ENCODE peak calls at places on chromosome 5, in eight cellular contexts. G is AG04450, A is Panc1, B is psoas muscle, T is endothelial cell of umbilical vein, S is HCT116, O is stomach, V is heart left ventricle. Q is an unnamed sample. For H3K9me3, the result is how much of the 10 kb centered on the place peaks cover.

GRCh38 chr5:25614466-25614865 is 969.7 kb upstream of the CDH10 start:
- DNase-seq in G (no peak), A (no peak), B (no peak), T (no peak), S (no peak), O (no peak), V (no peak), Q (no peak)

GRCh38 chr5:172773481-172774469 is 2.8 kb upstream of the DUSP1 start:
- DNase-seq in G (no peak), A (no peak), B (no peak), T (no peak), S (no peak), O (no peak), V (no peak), Q (no peak)

GRCh38 chr5:170473642-170474041 is 30.2 kb upstream of the KCNIP1 start:
- DNase-seq in G (no peak), A (no peak), B (no peak), T (no peak), S (no peak), O (no peak), V (no peak), Q (no peak)

GRCh38 chr5:159412284-159413046 is 82.2 kb upstream of the IL12B start:
- DNase-seq in G (no peak), A (no peak), B (no peak), T (no peak), S (no peak), O (peak), V (no peak), Q (no peak)

GRCh38 chr5:125065114-125065513 is 318.7 kb upstream of the ZNF608 start:
- DNase-seq in G (no peak), A (no peak), B (no peak), T (no peak), S (no peak), O (no peak), V (no peak), Q (no peak)

GRCh38 chr5:72543365-72543764 is 36.2 kb upstream of the ZNF366 start:
- DNase-seq in G (no peak), A (no peak), B (no peak), T (no peak), S (no peak), O (no peak), V (no peak), Q (no peak)

GRCh38 chr5:60287174-60287771 is 393.7 kb upstream of the PDE4D start:
- DNase-seq in G (no peak), A (peak), B (no peak), T (peak), S (peak), O (peak), V (no peak), Q (no peak)

GRCh38 chr5:57501414-57502321 is 19.1 kb upstream of the ACTBL2 start:
- DNase-seq in G (no peak), A (no peak), B (no peak), T (peak), S (no peak), O (no peak), V (peak), Q (no peak)

GRCh38 chr5:154368041-154368800 is 77.6 kb upstream of the SAP30L start:
- DNase-seq in G (peak), A (peak), B (no peak), T (peak), S (peak), O (no peak), V (peak), Q (peak)

GRCh38 chr5:7392401-7393024 is 3.4 kb upstream of the ADCY2 start:
- DNase-seq in G (no peak), A (no peak), B (no peak), T (no peak), S (no peak), O (no peak), V (no peak), Q (no peak)

GRCh38 chr5:74231697-74232096 is 408.8 kb downstream of the ENC1 start:
- DNase-seq in G (no peak), A (no peak), B (no peak), T (no peak), S (no peak), O (no peak), V (no peak), Q (no peak)

GRCh38 chr5:136686192-136686872 is 321.0 kb upstream of the TRPC7 start:
- DNase-seq in G (no peak), A (peak), B (no peak), T (peak), S (no peak), O (no peak), V (no peak), Q (no peak)

GRCh38 chr5:10452768-10453331 is 11.2 kb downstream of the ROPN1L start:
- DNase-seq in G (peak), A (peak), B (no peak), T (peak), S (peak), O (no peak), V (no peak), Q (no peak)

GRCh38 chr5:148209151-148209550 is 6.3 kb downstream of the SPINK6 start:
- DNase-seq in G (no peak), A (no peak), B (no peak), T (no peak), S (no peak), O (peak), V (no peak), Q (no peak)

GRCh38 chr5:17315710-17316221 is 98.3 kb downstream of the BASP1 start:
- DNase-seq in G (peak), A (no peak), B (no peak), T (no peak), S (no peak), O (no peak), V (no peak), Q (no peak)

GRCh38 chr5:24364711-24365110 is 280.1 kb downstream of the CDH10 start:
- DNase-seq in G (no peak), A (no peak), B (no peak), T (no peak), S (no peak), O (no peak), V (no peak), Q (no peak)

GRCh38 chr5:174045470-174046025 is at the start of gene NSG2:
- DNase-seq in G (peak), A (peak), B (peak), T (peak), S (peak), O (peak), V (peak), Q (peak)

GRCh38 chr5:181163487-181164075 is 16.2 kb downstream of the OR2V2 start:
- DNase-seq in G (no peak), A (no peak), B (no peak), T (no peak), S (no peak), O (no peak), V (no peak), Q (no peak)

GRCh38 chr5:24633705-24634325 is 11.0 kb downstream of the CDH10 start:
- DNase-seq in G (no peak), A (peak), B (no peak), T (peak), S (peak), O (no peak), V (no peak), Q (no peak)

GRCh38 chr5:167688331-167688730 is 603.1 kb upstream of the WWC1 start:
- DNase-seq in G (no peak), A (no peak), B (no peak), T (no peak), S (no peak), O (no peak), V (no peak), Q (no peak)

GRCh38 chr5:153081385-153081784 is 409.1 kb upstream of the GRIA1 start:
- DNase-seq in G (no peak), A (no peak), B (no peak), T (no peak), S (no peak), O (no peak), V (no peak), Q (no peak)

GRCh38 chr5:140418862-140419520 is 17.4 kb downstream of the ANKHD1 start:
- DNase-seq in G (no peak), A (no peak), B (no peak), T (no peak), S (no peak), O (no peak), V (no peak), Q (no peak)

GRCh38 chr5:140420226-140420570 is 18.6 kb downstream of the ANKHD1 start:
- DNase-seq in G (no peak), A (no peak), B (no peak), T (no peak), S (no peak), O (no peak), V (no peak), Q (no peak)

GRCh38 chr5:140424135-140424534 is 22.5 kb downstream of the ANKHD1 start:
- DNase-seq in G (no peak), A (no peak), B (no peak), T (no peak), S (no peak), O (no peak), V (no peak), Q (no peak)

GRCh38 chr5:140423609-140424008 is 22.0 kb downstream of the ANKHD1 start:
- DNase-seq in G (no peak), A (no peak), B (no peak), T (no peak), S (no peak), O (no peak), V (no peak), Q (no peak)

GRCh38 chr5:140420665-140421361 is 19.2 kb downstream of the ANKHD1 start:
- DNase-seq in G (no peak), A (no peak), B (no peak), T (no peak), S (no peak), O (no peak), V (no peak), Q (no peak)
- H3K9me3 ChIP-seq in G (under half), A (under half), B (under half), T (under half), S (under half), O (under half), V (under half), Q (under half)

DNA sequence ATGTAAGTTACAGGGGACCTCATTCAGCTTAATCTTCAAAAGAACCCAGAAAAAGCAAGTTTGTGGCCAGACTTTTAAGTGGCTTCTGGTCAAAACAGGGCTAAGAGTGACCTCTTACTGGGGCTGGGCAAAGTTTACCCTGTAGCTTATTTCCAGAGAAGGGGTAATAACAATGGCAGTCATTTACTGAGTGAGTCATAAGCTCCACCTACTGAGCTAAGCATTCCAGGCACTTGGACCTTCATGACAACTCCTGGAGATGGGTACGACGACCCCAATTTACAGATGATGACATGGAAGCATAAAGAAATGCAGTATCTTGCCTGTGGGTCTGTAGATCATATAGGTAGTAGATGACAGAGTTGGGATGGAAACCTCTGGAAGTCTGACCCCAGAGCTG is 4.7 kb upstream of the GPR151 start:
- DNase-seq in G (no peak), A (no peak), B (no peak), T (no peak), S (peak), O (no peak), V (no peak), Q (no peak)
- H3K9me3 ChIP-seq in G (under half), A (under half), B (under half), T (under half), S (under half), O (under half), V (under half), Q (under half)

GRCh38 chr5:150901446-150901845 is 3.3 kb downstream of the ZNF300 start:
- DNase-seq in G (no peak), A (no peak), B (no peak), T (no peak), S (no peak), O (no peak), V (no peak), Q (no peak)
- H3K9me3 ChIP-seq in G (under half), A (half or more), B (half or more), T (under half), S (under half), O (half or more), V (half or more), Q (half or more)

GRCh38 chr5:164394686-164395187 is 889.3 kb downstream of the MAT2B start:
- DNase-seq in G (no peak), A (no peak), B (no peak), T (no peak), S (no peak), O (no peak), V (no peak), Q (no peak)
- H3K9me3 ChIP-seq in G (under half), A (under half), B (under half), T (under half), S (under half), O (under half), V (under half), Q (under half)

GRCh38 chr5:179241175-179241574 is 104.1 kb downstream of the ADAMTS2 start:
- DNase-seq in G (no peak), A (no peak), B (peak), T (no peak), S (no peak), O (no peak), V (peak), Q (peak)
- H3K9me3 ChIP-seq in G (under half), A (under half), B (under half), T (under half), S (under half), O (under half), V (under half), Q (under half)

GRCh38 chr5:28217695-28218094 is 1179.3 kb upstream of the CDH9 start:
- DNase-seq in G (no peak), A (no peak), B (no peak), T (no peak), S (no peak), O (no peak), V (no peak), Q (no peak)
- H3K9me3 ChIP-seq in G (under half), A (under half), B (under half), T (under half), S (under half), O (under half), V (under half), Q (under half)

GRCh38 chr5:179223961-179224360 is 121.3 kb downstream of the ADAMTS2 start:
- DNase-seq in G (no peak), A (no peak), B (no peak), T (no peak), S (no peak), O (no peak), V (no peak), Q (no peak)
- H3K9me3 ChIP-seq in G (under half), A (under half), B (under half), T (under half), S (under half), O (under half), V (under half), Q (under half)

GRCh38 chr5:141355641-141356040 is 820 bp downstream of the PCDHGA4 start:
- DNase-seq in G (no peak), A (no peak), B (no peak), T (no peak), S (no peak), O (no peak), V (no peak), Q (no peak)
- H3K9me3 ChIP-seq in G (half or more), A (under half), B (under half), T (under half), S (under half), O (half or more), V (half or more), Q (half or more)

GRCh38 chr5:36027066-36027465 is 35.9 kb upstream of the UGT3A1 start:
- DNase-seq in G (no peak), A (no peak), B (no peak), T (no peak), S (no peak), O (no peak), V (no peak), Q (no peak)
- H3K9me3 ChIP-seq in G (under half), A (under half), B (under half), T (under half), S (under half), O (under half), V (under half), Q (under half)

DNA sequence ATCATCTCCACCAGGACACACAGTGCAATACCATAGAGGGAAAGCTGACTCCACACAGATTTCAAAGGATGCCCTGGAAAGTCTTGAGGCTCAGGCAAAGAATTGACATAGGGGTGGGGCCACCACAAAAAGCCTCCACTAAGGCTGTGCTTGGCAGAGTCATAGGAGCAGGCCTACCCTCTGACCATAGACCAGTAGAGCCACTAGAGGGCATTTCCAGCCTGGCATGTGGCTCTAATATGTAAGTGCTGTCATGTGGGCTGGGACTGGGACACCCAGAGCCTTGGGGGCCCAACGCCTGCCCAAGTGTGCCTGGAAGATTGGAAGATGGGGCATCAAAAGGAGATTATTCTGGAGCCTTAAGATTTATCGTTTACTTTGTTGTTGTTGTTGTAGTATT is 726.0 kb downstream of the DNAH5 start:
- DNase-seq in G (no peak), A (no peak), B (no peak), T (peak), S (no peak), O (no peak), V (no peak), Q (no peak)
- H3K9me3 ChIP-seq in G (under half), A (under half), B (under half), T (under half), S (under half), O (under half), V (under half), Q (under half)

Q was measured in breast epithelium.